ENCODE peak calls at places on chromosomes 4 and X, in six cellular contexts. W is H9; S is pancreas; C is activated naive CD8-positive, alpha-beta T cell treated with anti-CD3 and anti-CD28 coated beads, Interleukin-2, amount 50 U/mL, for 24 hours; I is anterior cingulate cortex; O is H4. A is an unnamed sample.

GRCh38 chrX:69128573-69128972 is 36.7 kb downstream of the PJA1 start:
- DNase-seq in S (peak), I (peak), C (no peak), O (no peak), W (peak), A (no peak)

GRCh38 chr4:21885241-21885640 is 63.3 kb downstream of the KCNIP4 start:
- DNase-seq in W (no peak), O (no peak), C (no peak), I (no peak), S (no peak), A (no peak)

GRCh38 chr4:148735432-148736155 is 293.4 kb upstream of the NR3C2 start:
- DNase-seq in I (no peak), O (no peak), C (peak), W (no peak), S (no peak), A (no peak)

GRCh38 chrX:38347136-38347535 is 5.3 kb upstream of the OTC start:
- DNase-seq in C (no peak), I (no peak), S (no peak), O (peak), W (no peak), A (no peak)

GRCh38 chr4:55216871-55217635 is 91.7 kb upstream of the KDR start:
- DNase-seq in I (no peak), C (no peak), W (no peak), S (no peak), O (no peak), A (no peak)

GRCh38 chrX:130340271-130340670 is 552 bp downstream of the SLC25A14 start:
- DNase-seq in I (no peak), O (no peak), C (no peak), S (no peak), W (no peak), A (no peak)

GRCh38 chr4:140046573-140046972 is 107.4 kb downstream of the MAML3 start:
- DNase-seq in W (no peak), C (no peak), O (no peak), S (no peak), I (no peak), A (no peak)

GRCh38 chrX:140050906-140051305 is 85.6 kb upstream of the CXorf66 start:
- DNase-seq in I (no peak), S (no peak), C (no peak), O (peak), W (no peak), A (no peak)

GRCh38 chrX:138775501-138775900 is 64.0 kb upstream of the FGF13 start:
- DNase-seq in W (no peak), S (no peak), O (peak), C (no peak), I (no peak), A (no peak)

GRCh38 chr4:8939160-8939855 is 67.7 kb upstream of the HMX1 start:
- DNase-seq in W (no peak), I (no peak), O (no peak), C (no peak), S (no peak), A (no peak)

GRCh38 chr4:76090241-76090691 is 15.8 kb downstream of the ART3 start:
- DNase-seq in W (no peak), S (no peak), O (peak), C (no peak), I (no peak), A (no peak)

GRCh38 chr4:75549019-75549418 is 6.8 kb upstream of the ODAPH start:
- DNase-seq in C (no peak), O (no peak), S (no peak), W (no peak), I (no peak), A (no peak)

GRCh38 chrX:13515181-13515930 is 54.0 kb upstream of the EGFL6 start:
- DNase-seq in C (no peak), O (no peak), W (no peak), I (no peak), S (no peak), A (no peak)

GRCh38 chrX:66863721-66864120 is 224.8 kb upstream of the EDA2R start:
- DNase-seq in S (no peak), I (no peak), W (no peak), C (no peak), O (no peak), A (no peak)

GRCh38 chr4:6906046-6906445 is 3.6 kb upstream of the TBC1D14 start:
- DNase-seq in W (no peak), S (peak), C (no peak), O (no peak), I (no peak), A (no peak)

GRCh38 chr4:78772526-78773084 is 3.5 kb upstream of the BMP2K start:
- DNase-seq in O (no peak), C (no peak), W (no peak), S (no peak), I (no peak), A (no peak)

GRCh38 chr4:186012071-186012470 is 56.9 kb upstream of the TLR3 start:
- DNase-seq in S (no peak), I (no peak), C (no peak), W (no peak), O (no peak), A (no peak)

GRCh38 chr4:78220283-78220682 is 163.2 kb downstream of the FRAS1 start:
- DNase-seq in S (no peak), O (no peak), C (no peak), W (no peak), I (no peak), A (no peak)

GRCh38 chr4:187770345-187770744 is 225.2 kb upstream of the ZFP42 start:
- DNase-seq in S (no peak), W (peak), O (no peak), C (no peak), I (no peak), A (no peak)

GRCh38 chrX:13747836-13748235 is 13.3 kb downstream of the OFD1 start:
- DNase-seq in O (peak), C (no peak), W (no peak), I (no peak), S (no peak), A (peak)

GRCh38 chr4:37188100-37188499 is 56.4 kb upstream of the NWD2 start:
- DNase-seq in O (no peak), W (peak), I (no peak), S (no peak), C (no peak), A (no peak)